ENCODE peak calls at places on chromosomes 6 and 20, in six cellular contexts. One of them, this sample, is unnamed.

GRCh38 chr6:170209354-170210025 is 81.4 kb downstream of the DLL1 start:
- DNase-seq in H1: no peak
- DNase-seq in transverse colon: no peak
- DNase-seq in stomach: peak; percentile 18
- DNase-seq in tibial nerve: no peak
- DNase-seq in upper lobe of left lung: peak; percentile 16
- DNase-seq in this sample: peak; percentile 82

GRCh38 chr20:49562341-49563014 is 5.5 kb downstream of the PTGIS start:
- DNase-seq in H1: no peak
- DNase-seq in transverse colon: peak; percentile 43
- DNase-seq in stomach: peak; percentile 54
- DNase-seq in upper lobe of left lung: peak; percentile 40
- DNase-seq in tibial nerve: peak; percentile 77
- DNase-seq in this sample: no peak

GRCh38 chr6:4583026-4583425 is 193.2 kb upstream of the CDYL start:
- DNase-seq in H1: no peak
- DNase-seq in tibial nerve: no peak
- DNase-seq in transverse colon: no peak
- DNase-seq in stomach: no peak
- DNase-seq in upper lobe of left lung: no peak
- DNase-seq in this sample: peak; percentile 89

GRCh38 chr6:52725133-52725529 is 38.1 kb downstream of the GSTA2 start:
- DNase-seq in upper lobe of left lung: peak; percentile 47
- DNase-seq in stomach: peak; percentile 66
- DNase-seq in H1: no peak
- DNase-seq in tibial nerve: no peak
- DNase-seq in transverse colon: peak; percentile 17
- DNase-seq in this sample: no peak

GRCh38 chr20:19495905-19496703 is 262.0 kb upstream of the RIN2 start:
- DNase-seq in upper lobe of left lung: no peak
- DNase-seq in H1: no peak
- DNase-seq in tibial nerve: no peak
- DNase-seq in stomach: no peak
- DNase-seq in transverse colon: no peak
- DNase-seq in this sample: no peak

GRCh38 chr6:77773157-77773822 is 120.5 kb downstream of the MEI4 start:
- DNase-seq in H1: no peak
- DNase-seq in stomach: no peak
- DNase-seq in upper lobe of left lung: no peak
- DNase-seq in tibial nerve: no peak
- DNase-seq in transverse colon: no peak
- DNase-seq in this sample: no peak

GRCh38 chr20:58199058-58199457 is 29.4 kb downstream of the ANKRD60 start:
- DNase-seq in stomach: no peak
- DNase-seq in upper lobe of left lung: no peak
- DNase-seq in tibial nerve: no peak
- DNase-seq in H1: no peak
- DNase-seq in transverse colon: no peak
- DNase-seq in this sample: no peak

GRCh38 chr6:144033816-144034540 is 25.9 kb upstream of the PLAGL1 start:
- DNase-seq in upper lobe of left lung: no peak
- DNase-seq in H1: no peak
- DNase-seq in tibial nerve: no peak
- DNase-seq in stomach: no peak
- DNase-seq in transverse colon: no peak
- DNase-seq in this sample: no peak

GRCh38 chr6:25946631-25947030 is 16.0 kb upstream of the TRIM38 start:
- DNase-seq in transverse colon: no peak
- DNase-seq in stomach: no peak
- DNase-seq in tibial nerve: no peak
- DNase-seq in upper lobe of left lung: no peak
- DNase-seq in H1: no peak
- DNase-seq in this sample: peak; percentile 10

GRCh38 chr6:3026811-3027626 is 27.3 kb downstream of the NQO2 start:
- DNase-seq in stomach: no peak
- DNase-seq in H1: no peak
- DNase-seq in upper lobe of left lung: peak; percentile 42
- DNase-seq in transverse colon: peak; percentile 24
- DNase-seq in tibial nerve: no peak
- DNase-seq in this sample: no peak

GRCh38 chr6:156942266-156942665 is 165.1 kb downstream of the ARID1B start:
- DNase-seq in transverse colon: no peak
- DNase-seq in upper lobe of left lung: no peak
- DNase-seq in tibial nerve: no peak
- DNase-seq in stomach: no peak
- DNase-seq in H1: peak; percentile 21
- DNase-seq in this sample: no peak

GRCh38 chr6:81553246-81553645 is 199.2 kb downstream of the TENT5A start:
- DNase-seq in stomach: no peak
- DNase-seq in tibial nerve: no peak
- DNase-seq in H1: no peak
- DNase-seq in transverse colon: no peak
- DNase-seq in upper lobe of left lung: no peak
- DNase-seq in this sample: no peak

GRCh38 chr6:28269492-28269891 is 2.5 kb downstream of the ZSCAN26 start:
- DNase-seq in H1: no peak
- DNase-seq in stomach: no peak
- DNase-seq in upper lobe of left lung: no peak
- DNase-seq in transverse colon: no peak
- DNase-seq in tibial nerve: no peak
- DNase-seq in this sample: no peak

GRCh38 chr20:41180599-41181333 is 43.4 kb downstream of the PLCG1 start:
- DNase-seq in transverse colon: no peak
- DNase-seq in H1: no peak
- DNase-seq in stomach: peak; percentile 17
- DNase-seq in upper lobe of left lung: peak; percentile 31
- DNase-seq in tibial nerve: peak; percentile 3
- DNase-seq in this sample: no peak

GRCh38 chr20:1328680-1329330 is at the start of gene SDCBP2:
- DNase-seq in H1: no peak
- DNase-seq in stomach: peak; percentile 89
- DNase-seq in upper lobe of left lung: peak; percentile 84
- DNase-seq in tibial nerve: no peak
- DNase-seq in transverse colon: peak; percentile 92
- DNase-seq in this sample: peak; percentile 74

GRCh38 chr6:81911446-81911845 is 159.0 kb upstream of the TENT5A start:
- DNase-seq in upper lobe of left lung: no peak
- DNase-seq in transverse colon: no peak
- DNase-seq in tibial nerve: no peak
- DNase-seq in stomach: no peak
- DNase-seq in H1: no peak
- DNase-seq in this sample: no peak

GRCh38 chr20:28562510-28562898 is 2695.0 kb upstream of the DEFB115 start:
- DNase-seq in transverse colon: no peak
- DNase-seq in tibial nerve: no peak
- DNase-seq in H1: no peak
- DNase-seq in stomach: no peak
- DNase-seq in upper lobe of left lung: no peak
- DNase-seq in this sample: no peak

GRCh38 chr20:2140561-2140960 is 38.9 kb downstream of the STK35 start:
- DNase-seq in upper lobe of left lung: peak; percentile 31
- DNase-seq in transverse colon: peak; percentile 35
- DNase-seq in H1: no peak
- DNase-seq in stomach: peak; percentile 43
- DNase-seq in tibial nerve: peak; percentile 57
- DNase-seq in this sample: no peak

GRCh38 chr6:108616973-108617372 is 56.3 kb downstream of the FOXO3 start:
- DNase-seq in transverse colon: no peak
- DNase-seq in upper lobe of left lung: no peak
- DNase-seq in H1: no peak
- DNase-seq in tibial nerve: no peak
- DNase-seq in stomach: no peak
- DNase-seq in this sample: no peak

GRCh38 chr20:34916774-34917354 is 38.7 kb downstream of the GSS start:
- DNase-seq in upper lobe of left lung: no peak
- DNase-seq in H1: no peak
- DNase-seq in stomach: no peak
- DNase-seq in tibial nerve: no peak
- DNase-seq in transverse colon: peak; percentile 47
- DNase-seq in this sample: no peak

GRCh38 chr6:130322673-130323268 is 43.0 kb upstream of the TMEM200A start:
- DNase-seq in tibial nerve: peak; percentile 57
- DNase-seq in stomach: peak; percentile 47
- DNase-seq in transverse colon: peak; percentile 43
- DNase-seq in H1: no peak
- DNase-seq in upper lobe of left lung: peak; percentile 27
- DNase-seq in this sample: no peak

GRCh38 chr20:42549496-42549895 is 640.2 kb downstream of the PTPRT start:
- DNase-seq in stomach: no peak
- DNase-seq in H1: no peak
- DNase-seq in transverse colon: no peak
- DNase-seq in tibial nerve: no peak
- DNase-seq in upper lobe of left lung: no peak
- DNase-seq in this sample: peak; percentile 55

GRCh38 chr6:122832515-122833228 is 43.6 kb downstream of the SMPDL3A start:
- DNase-seq in upper lobe of left lung: no peak
- DNase-seq in tibial nerve: no peak
- DNase-seq in transverse colon: no peak
- DNase-seq in H1: no peak
- DNase-seq in stomach: no peak
- DNase-seq in this sample: no peak

GRCh38 chr6:31728767-31729514 is at the start of gene DDAH2:
- DNase-seq in H1: no peak
- DNase-seq in stomach: no peak
- DNase-seq in transverse colon: peak; percentile 33
- DNase-seq in tibial nerve: no peak
- DNase-seq in upper lobe of left lung: no peak
- DNase-seq in this sample: no peak

GRCh38 chr6:10989587-10989986 is 54.5 kb downstream of the ELOVL2 start:
- DNase-seq in upper lobe of left lung: no peak
- DNase-seq in H1: no peak
- DNase-seq in tibial nerve: no peak
- DNase-seq in stomach: no peak
- DNase-seq in transverse colon: no peak
- DNase-seq in this sample: no peak

DNA sequence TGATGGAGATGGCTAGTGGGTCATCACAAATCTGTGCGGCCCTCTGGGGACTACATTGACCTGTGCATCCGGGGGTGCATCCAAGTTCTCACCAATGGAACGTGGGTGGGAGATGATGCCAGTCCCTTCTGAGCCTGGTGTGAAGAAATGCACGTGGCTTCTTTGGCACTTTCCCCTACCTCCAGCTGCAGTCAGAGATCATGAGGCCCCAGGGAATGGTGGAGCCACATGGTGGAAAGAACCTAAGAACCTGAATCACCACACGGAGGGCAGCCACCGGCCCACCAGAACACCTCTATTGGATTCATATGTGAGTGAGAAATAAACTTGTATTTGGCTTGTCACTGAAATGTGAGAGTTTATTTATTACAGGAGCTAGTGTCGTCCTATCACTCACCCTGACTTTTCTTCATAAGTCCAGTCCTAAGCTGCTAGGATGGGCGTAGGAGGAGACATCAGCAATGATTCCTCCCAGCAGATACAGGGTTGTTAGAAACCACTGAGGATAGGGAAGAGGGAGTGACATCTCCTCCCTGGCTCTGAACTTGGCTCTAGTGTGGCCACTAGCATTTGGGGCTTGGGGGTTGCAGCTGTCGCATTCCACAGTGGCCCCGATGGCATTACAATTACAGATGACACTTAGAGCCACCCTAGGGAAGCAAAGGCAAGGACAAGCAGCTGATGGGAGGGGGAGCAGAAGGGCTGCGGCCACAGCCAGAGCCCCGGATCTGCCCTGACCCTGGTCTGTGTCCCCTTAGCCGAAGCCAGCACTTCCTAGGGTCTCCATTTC is 9.7 kb upstream of the CDKN1A start:
- DNase-seq in H1: no peak
- DNase-seq in transverse colon: no peak
- DNase-seq in upper lobe of left lung: no peak
- DNase-seq in stomach: no peak
- DNase-seq in tibial nerve: no peak
- DNase-seq in this sample: no peak
- TF ChIP-seq EP300 in H1: no peak
- TF ChIP-seq EP300 in transverse colon: no peak
- TF ChIP-seq EP300 in upper lobe of left lung: no peak
- TF ChIP-seq EP300 in stomach: no peak
- TF ChIP-seq EP300 in tibial nerve: no peak
- TF ChIP-seq EP300 in this sample: no peak

GRCh38 chr6:131615275-131615674 is 12.8 kb downstream of the MED23 start:
- DNase-seq in upper lobe of left lung: no peak
- DNase-seq in H1: no peak
- DNase-seq in transverse colon: no peak
- DNase-seq in stomach: no peak
- DNase-seq in tibial nerve: no peak
- DNase-seq in this sample: no peak
- H3K36me3 ChIP-seq in upper lobe of left lung: peaks cover 52% of the 10 kb centered on the region
- H3K36me3 ChIP-seq in H1: peaks cover 2% of the 10 kb centered on the region
- H3K36me3 ChIP-seq in transverse colon: no peaks in the 10 kb centered on the region
- H3K36me3 ChIP-seq in stomach: peaks cover 97% of the 10 kb centered on the region
- H3K36me3 ChIP-seq in tibial nerve: peaks cover 14% of the 10 kb centered on the region
- H3K36me3 ChIP-seq in this sample: peaks cover 98% of the 10 kb centered on the region

DNA sequence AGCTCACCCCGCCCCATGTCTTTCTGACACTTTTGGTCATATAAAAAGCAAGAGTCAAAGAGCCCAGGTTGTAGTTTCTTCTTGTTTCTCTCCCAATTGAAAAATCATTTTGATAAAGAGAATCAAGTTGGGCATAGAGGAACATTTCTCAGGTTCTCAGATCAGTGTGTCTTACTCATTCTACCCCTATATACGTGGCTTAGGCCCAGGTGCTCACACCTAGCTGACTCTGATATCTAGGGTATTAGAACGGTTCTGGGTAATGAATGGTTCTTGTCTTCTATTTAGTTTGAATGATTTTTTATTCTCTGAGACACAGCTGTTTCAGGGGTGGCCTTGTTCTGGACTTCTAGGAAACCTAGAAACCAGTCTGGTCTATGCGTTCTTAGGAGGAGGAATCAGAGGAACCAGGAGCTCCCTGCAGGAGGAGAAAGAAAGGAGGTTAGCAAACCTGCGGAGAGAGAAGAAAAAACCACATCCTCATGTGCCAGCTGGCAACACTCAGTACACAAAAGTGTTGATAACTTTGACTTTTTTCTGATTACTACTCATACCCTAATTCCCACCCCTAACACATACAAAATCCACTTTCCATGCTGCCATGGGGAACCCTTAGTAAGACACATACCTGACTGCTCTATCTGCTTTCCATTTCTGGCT is 178.0 kb downstream of the CLIC5 start:
- DNase-seq in stomach: no peak
- DNase-seq in upper lobe of left lung: no peak
- DNase-seq in transverse colon: no peak
- DNase-seq in H1: no peak
- DNase-seq in tibial nerve: no peak
- DNase-seq in this sample: no peak
- TF ChIP-seq EP300 in stomach: no peak
- TF ChIP-seq EP300 in upper lobe of left lung: no peak
- TF ChIP-seq EP300 in transverse colon: no peak
- TF ChIP-seq EP300 in H1: no peak
- TF ChIP-seq EP300 in tibial nerve: no peak
- TF ChIP-seq EP300 in this sample: no peak

DNA sequence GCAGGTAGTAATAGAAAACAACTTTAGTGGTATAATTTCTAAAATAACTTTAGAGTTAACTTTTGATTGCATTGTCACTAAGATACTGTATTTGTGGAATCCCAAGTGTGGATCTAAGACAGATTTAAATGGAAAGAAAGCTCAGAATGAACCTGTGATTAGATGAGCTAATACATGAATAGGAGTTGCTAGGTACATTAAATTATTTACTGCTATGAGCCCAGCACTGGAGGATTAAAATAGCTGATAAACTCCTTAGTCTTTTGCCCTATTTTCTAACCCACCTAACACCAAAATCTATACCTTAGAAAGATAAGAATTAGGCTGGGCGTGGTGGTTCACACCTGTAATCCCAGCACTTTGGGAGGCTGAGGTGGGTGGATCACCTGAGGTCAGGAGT is 10.8 kb downstream of the SNRPC start:
- DNase-seq in stomach: no peak
- DNase-seq in upper lobe of left lung: no peak
- DNase-seq in H1: no peak
- DNase-seq in tibial nerve: no peak
- DNase-seq in transverse colon: no peak
- DNase-seq in this sample: no peak
- H3K36me3 ChIP-seq in stomach: peaks cover 100% of the 10 kb centered on the region
- H3K36me3 ChIP-seq in upper lobe of left lung: peaks cover 56% of the 10 kb centered on the region
- H3K36me3 ChIP-seq in H1: peaks cover 10% of the 10 kb centered on the region
- H3K36me3 ChIP-seq in tibial nerve: peaks cover 9% of the 10 kb centered on the region
- H3K36me3 ChIP-seq in transverse colon: no peaks in the 10 kb centered on the region
- H3K36me3 ChIP-seq in this sample: peaks cover 90% of the 10 kb centered on the region

This sample was measured in esophagus muscularis mucosa.